ENCODE peak calls at places on chromosomes 2 and 18, in six cellular contexts. W, Q, Z, A, E and D are unnamed samples.

GRCh38 chr18:23306842-23307241 is 146.2 kb upstream of the RIOK3 start:
- DNase-seq in Z (no peak), E (no peak), W (no peak), Q (no peak), A (no peak), D (no peak)

GRCh38 chr2:99974275-99974674 is 168.1 kb downstream of the AFF3 start:
- DNase-seq in Z (no peak), W (peak), A (peak), E (no peak), Q (no peak), D (peak)

GRCh38 chr2:26581266-26581990 is 59.7 kb downstream of the CIB4 start:
- DNase-seq in Q (no peak), E (no peak), A (no peak), Z (no peak), W (no peak), D (no peak)

GRCh38 chr2:54402350-54402749 is 53.8 kb upstream of the SPTBN1 start:
- DNase-seq in A (peak), W (no peak), E (no peak), Z (no peak), Q (no peak), D (no peak)

GRCh38 chr2:168155680-168156079 is 91.7 kb downstream of the STK39 start:
- DNase-seq in Q (no peak), A (no peak), E (no peak), W (no peak), Z (no peak), D (no peak)

GRCh38 chr18:14943967-14944636 is 196.1 kb downstream of the ANKRD30B start:
- DNase-seq in Q (no peak), Z (no peak), W (peak), E (no peak), A (no peak), D (no peak)

GRCh38 chr2:203892207-203892606 is 24.6 kb downstream of the CTLA4 start:
- DNase-seq in E (no peak), A (no peak), W (no peak), Z (no peak), Q (no peak), D (no peak)

GRCh38 chr2:73886357-73886756 is 6.5 kb upstream of the ACTG2 start:
- DNase-seq in A (no peak), W (no peak), E (no peak), Q (no peak), Z (no peak), D (no peak)

GRCh38 chr2:233542507-233542906 is 24.1 kb downstream of the USP40 start:
- DNase-seq in Z (no peak), E (no peak), Q (no peak), W (no peak), A (peak), D (peak)

GRCh38 chr2:68190991-68191731 is 33.5 kb downstream of the PNO1 start:
- DNase-seq in Q (no peak), A (peak), Z (peak), W (peak), E (no peak), D (peak)

GRCh38 chr2:150587547-150588209 is 100.2 kb upstream of the RND3 start:
- DNase-seq in A (peak), W (no peak), E (no peak), Z (no peak), Q (no peak), D (no peak)

GRCh38 chr2:42706836-42707235 is 57.1 kb downstream of the OXER1 start:
- DNase-seq in A (no peak), Q (no peak), Z (no peak), E (no peak), W (no peak), D (no peak)

GRCh38 chr18:7618821-7619410 is 51.8 kb downstream of the PTPRM start:
- DNase-seq in Z (no peak), W (no peak), Q (no peak), A (peak), E (no peak), D (no peak)

GRCh38 chr18:27400001-27400400 is 214.9 kb upstream of the CHST9 start:
- DNase-seq in A (no peak), Z (no peak), Q (no peak), E (no peak), W (peak), D (no peak)

GRCh38 chr2:65749549-65749948 is 317.1 kb upstream of the SPRED2 start:
- DNase-seq in Z (no peak), W (peak), A (peak), Q (no peak), E (no peak), D (peak)

GRCh38 chr2:86050301-86050700 is 55.4 kb downstream of the POLR1A start:
- DNase-seq in W (no peak), Q (no peak), Z (no peak), A (no peak), E (no peak), D (no peak)

GRCh38 chr2:237404413-237404812 is 9.6 kb downstream of the COL6A3 start:
- DNase-seq in W (no peak), A (no peak), Z (no peak), E (no peak), Q (no peak), D (no peak)

GRCh38 chr2:161238559-161239415 is 69.4 kb upstream of the PSMD14 start:
- DNase-seq in Q (peak), E (peak), A (peak), Z (peak), W (peak), D (no peak)

GRCh38 chr2:150917956-150918713 is 343.5 kb downstream of the RBM43 start:
- DNase-seq in E (no peak), Z (no peak), A (no peak), W (no peak), Q (no peak), D (no peak)

GRCh38 chr2:68839260-68839833 is 31.9 kb downstream of the BMP10 start:
- DNase-seq in Q (peak), E (no peak), A (no peak), W (peak), Z (peak), D (no peak)

GRCh38 chr2:127314193-127314988 is 20.4 kb upstream of the ERCC3 start:
- DNase-seq in W (no peak), Q (no peak), A (no peak), Z (no peak), E (no peak), D (no peak)

GRCh38 chr18:76349067-76349715 is 145.9 kb downstream of the ZNF516 start:
- DNase-seq in W (peak), Q (peak), E (peak), A (peak), Z (peak), D (peak)

GRCh38 chr2:168620554-168620953 is 164.5 kb downstream of the CERS6 start:
- DNase-seq in Z (no peak), E (no peak), Q (no peak), A (no peak), W (no peak), D (no peak)

GRCh38 chr2:64525323-64525625 is 1.1 kb downstream of the AFTPH start:
- DNase-seq in W (peak), A (peak), E (no peak), Z (no peak), Q (peak), D (peak)

GRCh38 chr18:11859903-11860407 is 8.7 kb downstream of the CHMP1B start:
- DNase-seq in A (peak), Q (no peak), W (peak), E (no peak), Z (peak), D (peak)

GRCh38 chr2:165078913-165079312 is 123.6 kb upstream of the SLC38A11 start:
- DNase-seq in A (no peak), E (no peak), Z (no peak), W (no peak), Q (no peak), D (no peak)

GRCh38 chr2:130251520-130251864 is 53.3 kb upstream of the TUBA3E start:
- DNase-seq in W (no peak), A (no peak), Z (no peak), Q (no peak), E (no peak), D (no peak)

GRCh38 chr2:1553671-1554295 is 140.5 kb downstream of the TPO start:
- DNase-seq in W (peak), Q (no peak), Z (peak), E (no peak), A (peak), D (peak)

GRCh38 chr2:235219048-235219447 is 267.2 kb downstream of the SH3BP4 start:
- DNase-seq in Q (no peak), W (no peak), A (no peak), Z (no peak), E (no peak), D (no peak)

GRCh38 chr2:239963646-239964205 is 61.4 kb downstream of the NDUFA10 start:
- DNase-seq in Z (no peak), A (no peak), Q (no peak), W (no peak), E (peak), D (no peak)

GRCh38 chr2:160790738-160791137 is 297.1 kb upstream of the RBMS1 start:
- DNase-seq in W (no peak), A (peak), Q (no peak), E (no peak), Z (no peak), D (no peak)

GRCh38 chr2:232276739-232277313 is 101.7 kb upstream of the ALPP start:
- DNase-seq in E (no peak), W (no peak), A (no peak), Z (no peak), Q (no peak), D (no peak)

GRCh38 chr2:113284481-113284880 is 5.8 kb upstream of the PAX8 start:
- DNase-seq in A (peak), Z (no peak), E (no peak), W (no peak), Q (no peak), D (peak)

GRCh38 chr2:109238580-109238979 is 109.6 kb downstream of the SH3RF3 start:
- DNase-seq in Z (no peak), A (peak), Q (no peak), W (peak), E (peak), D (peak)

DNA sequence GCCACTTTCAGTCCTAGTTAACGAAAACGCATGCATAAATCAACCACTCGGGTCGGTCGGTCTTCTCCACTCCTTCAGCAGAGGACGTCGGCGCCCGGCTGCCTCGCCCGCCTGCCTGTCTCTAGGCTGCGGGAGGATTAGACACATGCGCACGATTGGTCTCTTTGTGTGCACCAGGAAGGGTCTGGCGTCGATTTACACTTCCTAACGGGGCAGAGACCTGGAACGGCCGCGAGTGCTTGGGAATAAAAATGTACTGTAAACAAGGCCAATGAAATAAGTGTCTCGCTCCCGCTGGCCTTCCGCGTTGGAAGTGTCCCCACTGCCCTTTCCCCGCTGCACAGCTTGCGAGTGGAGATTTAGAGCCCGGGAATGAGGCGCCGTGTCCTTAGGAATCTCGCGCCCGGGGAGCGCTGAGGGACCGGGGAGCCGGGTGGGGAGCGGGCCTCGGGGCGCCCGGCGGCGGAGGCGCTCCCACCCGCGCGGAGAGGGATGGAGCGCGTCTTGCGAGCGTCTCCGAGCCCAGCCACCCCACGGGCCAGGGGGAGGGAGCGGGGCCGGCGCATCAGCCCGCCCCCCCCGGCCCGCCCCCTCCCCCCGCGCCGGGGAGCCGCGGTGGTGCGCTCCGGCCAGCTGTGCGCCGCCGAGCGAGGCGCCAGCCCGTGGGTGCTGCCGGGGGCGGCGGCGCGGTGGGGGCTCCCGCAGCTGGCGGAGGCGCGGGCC is at the start of gene DOK6:
- DNase-seq in A (peak), Z (peak), E (no peak), Q (no peak), W (no peak), D (peak)
- H3K27ac ChIP-seq in A (peak), Z (no peak), E (peak), Q (no peak), W (no peak), D (no peak)

GRCh38 chr2:80302001-80302464 is 2.5 kb downstream of the LRRTM1 start:
- DNase-seq in E (no peak), Z (no peak), W (no peak), Q (no peak), A (no peak), D (no peak)

GRCh38 chr2:80302465-80303005 is 2.0 kb downstream of the LRRTM1 start:
- DNase-seq in E (no peak), W (no peak), Z (no peak), Q (no peak), A (no peak), D (no peak)

GRCh38 chr2:80299672-80300071 is 4.9 kb downstream of the LRRTM1 start:
- DNase-seq in E (no peak), Z (no peak), W (no peak), A (no peak), Q (no peak), D (no peak)

GRCh38 chr2:80303006-80303741 is 1.4 kb downstream of the LRRTM1 start:
- DNase-seq in A (peak), Z (no peak), E (no peak), W (no peak), Q (no peak), D (no peak)

DNA sequence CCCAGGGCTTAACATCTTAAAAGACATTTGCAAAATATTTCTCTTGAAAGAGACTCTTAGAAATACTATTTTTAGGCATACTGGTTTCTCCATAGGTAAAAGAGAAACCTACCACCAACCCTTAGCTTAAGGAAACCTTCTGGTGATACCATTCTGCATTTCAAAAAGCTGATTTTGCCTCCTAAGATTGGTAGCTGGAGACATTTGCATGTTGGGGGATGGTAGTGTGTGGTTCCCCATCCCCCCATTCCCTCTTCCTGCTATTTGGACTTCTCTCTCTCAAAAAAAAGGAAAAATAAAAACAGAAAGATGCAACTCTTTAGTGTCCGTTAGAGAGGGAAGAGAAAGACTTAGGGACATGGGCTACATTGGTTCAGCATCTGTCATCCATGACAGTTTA is 4.2 kb downstream of the LRRTM1 start:
- DNase-seq in Q (no peak), Z (no peak), A (no peak), W (no peak), E (no peak), D (no peak)
- H3K4me3 ChIP-seq in Q (no peak), Z (no peak), A (no peak), W (no peak), E (no peak), D (no peak)

DNA sequence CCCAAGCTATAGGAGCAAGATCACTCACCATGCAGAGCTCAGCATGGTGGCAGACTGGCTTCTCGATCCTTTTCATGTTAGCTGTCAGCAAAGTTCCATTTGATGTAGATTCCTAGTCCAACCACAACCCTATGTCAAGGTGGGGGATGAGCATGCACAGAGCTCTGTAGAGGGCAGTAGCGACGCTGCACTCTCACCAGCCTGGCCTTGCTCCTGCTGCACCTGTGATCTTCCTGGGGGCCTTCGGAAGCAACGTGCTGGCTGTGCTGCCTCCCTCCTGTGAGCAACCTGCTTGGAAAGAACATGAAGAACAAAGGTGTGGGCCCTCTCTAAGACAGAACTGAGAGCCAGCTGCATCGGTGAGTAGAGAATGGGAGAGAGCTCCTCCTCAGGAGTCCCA is 479.4 kb upstream of the MYT1L start:
- DNase-seq in W (no peak), Z (no peak), Q (no peak), A (no peak), E (no peak), D (no peak)
- TF ChIP-seq CTCF in W (no peak), Z (no peak), Q (peak), A (no peak), E (no peak), D (no peak)

GRCh38 chr18:25950321-25950720 is 140.1 kb downstream of the SS18 start:
- DNase-seq in Q (no peak), W (no peak), Z (no peak), A (no peak), E (no peak), D (no peak)

GRCh38 chr18:25941556-25941955 is 148.9 kb downstream of the SS18 start:
- DNase-seq in Z (no peak), A (peak), W (peak), Q (no peak), E (no peak), D (no peak)

GRCh38 chr18:25946540-25946939 is 143.9 kb downstream of the SS18 start:
- DNase-seq in Q (no peak), W (no peak), Z (no peak), E (no peak), A (no peak), D (no peak)
- H3K27ac ChIP-seq in Q (no peak), W (no peak), Z (no peak), E (no peak), A (no peak), D (no peak)